ENCODE peak calls at places on chromosomes 2 and 18, in six cellular contexts. One of them, this sample, is unnamed.

GRCh38 chr18:46313521-46313920 is 209.3 kb downstream of the HAUS1 start:
- DNase-seq in transverse colon: no peak
- DNase-seq in stomach: no peak
- DNase-seq in tibial nerve: no peak
- DNase-seq in A549: no peak
- DNase-seq in K562: no peak
- DNase-seq in this sample: no peak

GRCh38 chr2:6992821-6993228 is 75.6 kb downstream of the RNF144A start:
- DNase-seq in A549: no peak
- DNase-seq in transverse colon: no peak
- DNase-seq in stomach: no peak
- DNase-seq in tibial nerve: no peak
- DNase-seq in K562: no peak
- DNase-seq in this sample: no peak

GRCh38 chr2:157625311-157625710 is 3.4 kb downstream of the ACVR1C start:
- DNase-seq in A549: no peak
- DNase-seq in transverse colon: no peak
- DNase-seq in K562: no peak
- DNase-seq in tibial nerve: no peak
- DNase-seq in stomach: no peak
- DNase-seq in this sample: no peak

GRCh38 chr2:58042486-58042970 is 4.1 kb upstream of the VRK2 start:
- DNase-seq in A549: peak; percentile 92
- DNase-seq in tibial nerve: no peak
- DNase-seq in stomach: no peak
- DNase-seq in transverse colon: no peak
- DNase-seq in K562: peak; percentile 10
- DNase-seq in this sample: no peak

GRCh38 chr2:8120979-8121825 is 560.7 kb upstream of the ID2 start:
- DNase-seq in tibial nerve: no peak
- DNase-seq in transverse colon: no peak
- DNase-seq in A549: no peak
- DNase-seq in K562: no peak
- DNase-seq in stomach: no peak
- DNase-seq in this sample: no peak

GRCh38 chr2:158495175-158495574 is 38.4 kb downstream of the PKP4 start:
- DNase-seq in K562: no peak
- DNase-seq in stomach: no peak
- DNase-seq in transverse colon: no peak
- DNase-seq in tibial nerve: no peak
- DNase-seq in A549: no peak
- DNase-seq in this sample: no peak

GRCh38 chr2:36677995-36678605 is 18.4 kb upstream of the VIT start:
- DNase-seq in transverse colon: no peak
- DNase-seq in tibial nerve: no peak
- DNase-seq in stomach: no peak
- DNase-seq in A549: no peak
- DNase-seq in K562: no peak
- DNase-seq in this sample: no peak

GRCh38 chr18:5173646-5174045 is 23.4 kb downstream of the AKAIN1 start:
- DNase-seq in stomach: no peak
- DNase-seq in K562: no peak
- DNase-seq in transverse colon: no peak
- DNase-seq in A549: no peak
- DNase-seq in tibial nerve: no peak
- DNase-seq in this sample: no peak

GRCh38 chr2:112891333-112891950 is 19.5 kb upstream of the IL37 start:
- DNase-seq in K562: no peak
- DNase-seq in transverse colon: no peak
- DNase-seq in stomach: no peak
- DNase-seq in tibial nerve: no peak
- DNase-seq in A549: no peak
- DNase-seq in this sample: no peak

GRCh38 chr2:212936572-212936971 is 214.8 kb downstream of the IKZF2 start:
- DNase-seq in K562: no peak
- DNase-seq in A549: no peak
- DNase-seq in tibial nerve: no peak
- DNase-seq in transverse colon: no peak
- DNase-seq in stomach: no peak
- DNase-seq in this sample: no peak

GRCh38 chr2:86806059-86806857 is 15.5 kb upstream of the CD8A start:
- DNase-seq in transverse colon: no peak
- DNase-seq in tibial nerve: no peak
- DNase-seq in stomach: no peak
- DNase-seq in K562: no peak
- DNase-seq in A549: no peak
- DNase-seq in this sample: no peak

GRCh38 chr2:84939426-84940087 is 31.4 kb upstream of the KCMF1 start:
- DNase-seq in stomach: peak; percentile 64
- DNase-seq in A549: peak; percentile 49
- DNase-seq in K562: no peak
- DNase-seq in tibial nerve: no peak
- DNase-seq in transverse colon: peak; percentile 80
- DNase-seq in this sample: no peak

GRCh38 chr2:231713738-231714638 is 5.7 kb downstream of the PTMA start:
- DNase-seq in transverse colon: peak; percentile 93
- DNase-seq in K562: peak; percentile 46
- DNase-seq in stomach: peak; percentile 94
- DNase-seq in tibial nerve: peak; percentile 93
- DNase-seq in A549: peak; percentile 93
- DNase-seq in this sample: peak; percentile 97

GRCh38 chr2:135817946-135818345 is 19.0 kb downstream of the LCT start:
- DNase-seq in A549: no peak
- DNase-seq in tibial nerve: no peak
- DNase-seq in stomach: no peak
- DNase-seq in K562: no peak
- DNase-seq in transverse colon: no peak
- DNase-seq in this sample: no peak

GRCh38 chr2:73258913-73259215 is 24.8 kb downstream of the CCT7 start:
- DNase-seq in tibial nerve: no peak
- DNase-seq in A549: no peak
- DNase-seq in K562: no peak
- DNase-seq in stomach: no peak
- DNase-seq in transverse colon: no peak
- DNase-seq in this sample: no peak

GRCh38 chr2:73259704-73260337 is 24.5 kb downstream of the FBXO41 start:
- DNase-seq in stomach: no peak
- DNase-seq in transverse colon: no peak
- DNase-seq in K562: no peak
- DNase-seq in tibial nerve: no peak
- DNase-seq in A549: no peak
- DNase-seq in this sample: no peak

GRCh38 chr2:73262108-73262651 is 22.1 kb downstream of the FBXO41 start:
- DNase-seq in transverse colon: no peak
- DNase-seq in stomach: no peak
- DNase-seq in tibial nerve: no peak
- DNase-seq in A549: no peak
- DNase-seq in K562: no peak
- DNase-seq in this sample: no peak

GRCh38 chr2:73259276-73259675 is 25.0 kb downstream of the FBXO41 start:
- DNase-seq in transverse colon: no peak
- DNase-seq in tibial nerve: no peak
- DNase-seq in K562: no peak
- DNase-seq in A549: no peak
- DNase-seq in stomach: no peak
- DNase-seq in this sample: no peak

DNA sequence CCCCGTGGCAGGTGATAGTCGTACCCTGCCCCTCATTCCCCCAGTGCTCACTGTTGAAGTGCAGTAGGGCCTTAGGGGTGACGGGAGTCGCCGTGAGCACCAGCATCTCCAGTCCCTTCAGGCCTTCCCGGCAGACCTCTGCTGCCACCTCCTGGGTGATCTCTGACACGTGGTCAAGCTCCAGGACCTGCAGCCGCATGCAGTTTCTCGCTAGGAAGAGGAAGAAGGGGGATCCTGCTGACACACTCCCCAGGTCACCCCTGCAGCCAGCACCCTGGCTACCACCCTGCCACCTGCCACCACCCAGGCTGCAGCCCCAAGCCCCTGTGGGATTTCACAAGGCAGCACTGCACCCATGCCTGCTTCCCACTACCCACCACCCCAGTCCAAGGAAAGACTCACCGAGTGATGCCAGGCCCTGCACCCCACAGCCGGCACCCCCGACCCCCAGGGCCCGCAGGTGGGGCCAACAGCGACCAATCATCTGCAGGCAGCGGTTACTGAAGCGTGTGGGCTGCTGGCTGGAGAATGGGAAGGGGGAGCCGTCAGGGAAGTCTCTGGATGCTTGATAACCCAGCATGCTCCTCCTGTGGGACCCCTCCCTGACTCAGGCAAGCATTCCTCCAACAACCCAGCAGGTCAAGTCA is 23.8 kb downstream of the FBXO41 start:
- DNase-seq in K562: peak; percentile 80
- DNase-seq in tibial nerve: no peak
- DNase-seq in transverse colon: peak; percentile 22
- DNase-seq in stomach: peak; percentile 52
- DNase-seq in A549: peak; percentile 76
- DNase-seq in this sample: no peak
- TF ChIP-seq CTCF in K562: peak; percentile 84
- TF ChIP-seq CTCF in tibial nerve: no peak
- TF ChIP-seq CTCF in transverse colon: peak; percentile 27
- TF ChIP-seq CTCF in stomach: peak; percentile 15
- TF ChIP-seq CTCF in A549: peak; percentile 61
- TF ChIP-seq CTCF in this sample: no peak

GRCh38 chr2:70068119-70068518 is 19.2 kb upstream of the PCBP1 start:
- DNase-seq in transverse colon: no peak
- DNase-seq in K562: no peak
- DNase-seq in tibial nerve: no peak
- DNase-seq in stomach: no peak
- DNase-seq in A549: no peak
- DNase-seq in this sample: no peak

GRCh38 chr2:70073493-70073892 is 13.8 kb upstream of the PCBP1 start:
- DNase-seq in stomach: no peak
- DNase-seq in K562: no peak
- DNase-seq in tibial nerve: no peak
- DNase-seq in transverse colon: no peak
- DNase-seq in A549: no peak
- DNase-seq in this sample: no peak

GRCh38 chr2:70069049-70069448 is 18.2 kb upstream of the PCBP1 start:
- DNase-seq in tibial nerve: no peak
- DNase-seq in A549: no peak
- DNase-seq in stomach: peak; percentile 48
- DNase-seq in transverse colon: peak; percentile 70
- DNase-seq in K562: no peak
- DNase-seq in this sample: no peak

DNA sequence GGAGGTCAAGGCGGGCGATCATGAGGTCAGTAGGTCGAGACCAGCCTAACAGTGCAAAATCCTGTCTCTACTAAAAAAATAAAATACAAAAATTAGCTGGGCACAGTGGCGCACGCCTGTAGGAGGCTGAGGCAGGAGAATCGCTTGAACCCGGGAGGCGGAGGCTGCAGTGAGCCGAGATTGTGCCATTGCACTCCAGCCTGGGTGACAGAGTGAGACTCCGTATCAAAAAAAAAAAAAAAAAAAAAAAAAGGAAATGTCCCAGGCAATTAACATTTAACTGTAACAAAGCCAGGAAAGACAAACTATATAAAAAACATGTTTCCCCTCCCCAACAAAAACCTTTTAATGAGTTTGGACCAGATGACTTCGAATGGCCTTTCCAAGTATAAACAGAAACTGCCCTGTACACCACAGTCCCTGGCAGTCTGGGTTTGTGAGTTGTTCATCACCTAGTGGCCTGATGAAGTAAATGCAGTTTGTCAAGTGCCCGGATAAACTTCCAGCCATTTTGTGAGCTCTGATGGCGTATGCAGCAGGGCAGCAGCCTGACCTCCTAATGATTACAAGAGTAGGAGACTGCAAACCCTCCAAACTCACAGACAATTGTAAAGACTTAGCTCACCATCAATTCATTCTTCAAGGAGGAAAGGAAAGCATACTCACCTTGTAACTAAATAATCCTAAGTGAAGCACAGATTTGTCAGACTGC is 16.6 kb upstream of the PCBP1 start:
- DNase-seq in A549: peak; percentile 92
- DNase-seq in stomach: peak; percentile 68
- DNase-seq in K562: peak; percentile 75
- DNase-seq in transverse colon: peak; percentile 71
- DNase-seq in tibial nerve: peak; percentile 64
- DNase-seq in this sample: peak; percentile 73
- H3K4me1 ChIP-seq in A549: peaks cover 3% of the 10 kb centered on the region
- H3K4me1 ChIP-seq in stomach: peaks cover 9% of the 10 kb centered on the region
- H3K4me1 ChIP-seq in K562: peaks cover 2% of the 10 kb centered on the region
- H3K4me1 ChIP-seq in transverse colon: peaks cover 39% of the 10 kb centered on the region
- H3K4me1 ChIP-seq in tibial nerve: peaks cover 23% of the 10 kb centered on the region
- H3K4me1 ChIP-seq in this sample: peaks cover 23% of the 10 kb centered on the region

DNA sequence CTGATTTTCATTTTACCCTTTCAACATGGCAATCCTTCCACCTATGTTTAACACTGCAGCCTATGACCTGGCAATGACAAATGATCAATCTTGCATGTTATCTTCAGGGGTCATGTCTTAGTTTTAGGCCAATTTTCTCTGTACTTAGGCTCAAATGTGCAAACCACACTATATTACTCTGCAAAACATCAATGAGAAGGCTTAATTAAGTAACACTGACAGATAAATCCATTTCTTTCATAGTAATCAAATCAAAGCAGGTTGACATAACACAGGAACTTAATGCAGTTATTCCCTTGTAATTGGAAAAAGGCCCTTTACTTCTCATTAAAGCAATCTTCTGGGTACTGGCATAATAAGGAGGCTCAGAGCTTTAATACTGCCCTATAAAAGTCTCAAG is 114.5 kb downstream of the TCF4 start:
- DNase-seq in K562: no peak
- DNase-seq in tibial nerve: no peak
- DNase-seq in A549: no peak
- DNase-seq in transverse colon: no peak
- DNase-seq in stomach: no peak
- DNase-seq in this sample: no peak
- TF ChIP-seq EP300 in K562: no peak
- TF ChIP-seq EP300 in tibial nerve: no peak
- TF ChIP-seq EP300 in A549: no peak
- TF ChIP-seq EP300 in transverse colon: no peak
- TF ChIP-seq EP300 in stomach: no peak
- TF ChIP-seq EP300 in this sample: no peak

DNA sequence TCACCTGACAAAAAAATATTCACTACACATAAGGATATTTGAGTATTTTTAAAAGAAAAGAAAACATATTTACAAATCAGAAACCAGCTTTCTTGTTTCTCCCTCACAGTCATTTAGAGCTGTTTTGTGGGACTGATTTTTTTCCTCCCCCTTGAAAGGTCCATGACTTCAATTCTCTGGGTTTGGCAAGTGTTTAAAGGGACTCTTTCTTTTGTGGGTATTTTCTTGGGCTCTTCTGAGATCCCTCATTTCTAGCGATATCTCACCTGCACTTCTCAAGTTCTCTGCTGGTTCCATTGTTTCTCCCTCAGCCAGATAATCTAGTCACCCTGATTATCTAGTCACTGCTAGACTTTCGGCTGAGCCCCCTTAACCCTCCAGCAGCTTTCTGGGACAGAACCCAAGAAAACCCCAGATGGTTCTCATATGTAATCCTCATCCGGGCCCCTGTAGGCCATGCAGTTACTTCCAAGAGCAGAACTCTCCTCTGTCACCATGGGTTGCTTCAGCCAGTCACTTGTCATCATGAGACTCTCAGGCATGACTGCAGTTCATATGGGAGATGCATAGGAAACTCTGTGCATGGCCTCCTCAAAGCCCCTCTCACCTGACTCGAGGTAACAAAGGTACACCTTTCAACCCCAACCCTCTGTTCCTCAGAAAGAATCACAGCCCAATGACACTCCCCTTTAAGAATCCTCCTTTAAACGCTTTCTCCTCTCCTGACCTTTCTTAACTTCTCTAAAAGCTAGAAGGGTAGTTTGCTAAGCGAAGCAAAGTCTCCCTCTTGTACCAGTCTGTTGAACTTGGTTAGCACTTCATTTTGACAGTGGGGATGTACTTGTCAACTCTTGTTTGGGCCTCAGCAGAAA is 36.7 kb upstream of the ITGA4 start:
- DNase-seq in K562: no peak
- DNase-seq in A549: no peak
- DNase-seq in tibial nerve: no peak
- DNase-seq in stomach: no peak
- DNase-seq in transverse colon: no peak
- DNase-seq in this sample: no peak
- TF ChIP-seq CTCF in K562: no peak
- TF ChIP-seq CTCF in A549: no peak
- TF ChIP-seq CTCF in tibial nerve: no peak
- TF ChIP-seq CTCF in stomach: no peak
- TF ChIP-seq CTCF in transverse colon: no peak
- TF ChIP-seq CTCF in this sample: no peak

This sample was measured in suprapubic skin.